ENCODE peak calls at places on chromosomes 7 and 10, in four cellular contexts. F, L, O and K are unnamed samples.

GRCh38 chr10:42556931-42557330 is 81.4 kb downstream of the ZNF33B start:
- DNase-seq in F (no peak), L (no peak), O (no peak), K (no peak)

GRCh38 chr10:105538933-105539332 is 897.8 kb downstream of the SORCS3 start:
- DNase-seq in F (peak), L (no peak), O (no peak), K (no peak)

GRCh38 chr10:52599586-52600200 is 172.9 kb downstream of the MBL2 start:
- DNase-seq in F (no peak), L (no peak), O (no peak), K (no peak)

GRCh38 chr10:126663328-126663727 is 7.2 kb downstream of the C10orf90 start:
- DNase-seq in F (no peak), L (no peak), O (no peak), K (peak)

GRCh38 chr10:113236998-113237397 is 287.0 kb downstream of the TCF7L2 start:
- DNase-seq in F (no peak), L (no peak), O (no peak), K (no peak)

GRCh38 chr10:121694966-121695340 is 96.7 kb upstream of the FGFR2 start:
- DNase-seq in F (no peak), L (no peak), O (no peak), K (no peak)

GRCh38 chr10:114822771-114823463 is 1.3 kb downstream of the FHIP2A start:
- DNase-seq in F (no peak), L (peak), O (peak), K (peak)

GRCh38 chr7:106074257-106074656 is 37.9 kb downstream of the SYPL1 start:
- DNase-seq in F (no peak), L (no peak), O (no peak), K (no peak)

GRCh38 chr7:7157177-7157886 is 25.0 kb upstream of the C1GALT1 start:
- DNase-seq in F (no peak), L (peak), O (peak), K (peak)

GRCh38 chr10:18312385-18313145 is 172.3 kb downstream of the CACNB2 start:
- DNase-seq in F (peak), L (peak), O (peak), K (peak)

GRCh38 chr10:128324058-128324457 is 197.8 kb upstream of the MKI67 start:
- DNase-seq in F (peak), L (no peak), O (no peak), K (no peak)

GRCh38 chr7:122038904-122039303 is 105.1 kb downstream of the AASS start:
- DNase-seq in F (no peak), L (peak), O (peak), K (peak)

GRCh38 chr7:98613601-98614425 is 3.3 kb upstream of the NPTX2 start:
- DNase-seq in F (peak), L (peak), O (peak), K (peak)

GRCh38 chr7:1716263-1717094 is 46.4 kb downstream of the ELFN1 start:
- DNase-seq in F (no peak), L (peak), O (no peak), K (peak)

GRCh38 chr7:45129906-45130305 is 18.4 kb upstream of the TBRG4 start:
- DNase-seq in F (no peak), L (no peak), O (no peak), K (no peak)

GRCh38 chr10:100562008-100562672 is 26.4 kb downstream of the HIF1AN start:
- DNase-seq in F (peak), L (peak), O (peak), K (peak)

GRCh38 chr10:89535185-89536012 is at the start of gene SLC16A12:
- DNase-seq in F (peak), L (peak), O (no peak), K (peak)

GRCh38 chr7:2807846-2808772 is 36.0 kb downstream of the GNA12 start:
- DNase-seq in F (peak), L (no peak), O (no peak), K (no peak)

GRCh38 chr10:101536800-101537199 is 51.3 kb downstream of the POLL start:
- DNase-seq in F (peak), L (peak), O (peak), K (peak)

GRCh38 chr10:12710594-12711343 is 290.7 kb downstream of the CCDC3 start:
- DNase-seq in F (peak), L (peak), O (peak), K (peak)

GRCh38 chr10:120897343-120897742 is 46.2 kb downstream of the WDR11 start:
- DNase-seq in F (no peak), L (no peak), O (no peak), K (peak)

GRCh38 chr10:52308251-52309031 is 5.6 kb upstream of the DKK1 start:
- DNase-seq in F (peak), L (peak), O (peak), K (peak)

GRCh38 chr7:28128608-28129007 is 52.0 kb downstream of the JAZF1 start:
- DNase-seq in F (no peak), L (peak), O (no peak), K (peak)

GRCh38 chr10:95289003-95289920 is 1.5 kb downstream of the PDLIM1 start:
- DNase-seq in F (peak), L (peak), O (peak), K (no peak)

GRCh38 chr7:101891936-101892640 is 74.7 kb downstream of the CUX1 start:
- DNase-seq in F (no peak), L (peak), O (peak), K (no peak)

GRCh38 chr7:122844191-122844988 is 41.9 kb downstream of the CADPS2 start:
- DNase-seq in F (no peak), L (no peak), O (no peak), K (peak)

GRCh38 chr7:95478139-95479037 is 7.4 kb upstream of the ASB4 start:
- DNase-seq in F (peak), L (peak), O (peak), K (no peak)

GRCh38 chr7:154289119-154289518 is 236.9 kb downstream of the DPP6 start:
- DNase-seq in F (no peak), L (no peak), O (no peak), K (no peak)

GRCh38 chr7:47885309-47886000 is 62.8 kb downstream of the PKD1L1 start:
- DNase-seq in F (no peak), L (no peak), O (no peak), K (no peak)

GRCh38 chr7:158034571-158034970 is 553.1 kb downstream of the PTPRN2 start:
- DNase-seq in F (no peak), L (no peak), O (no peak), K (no peak)